ENCODE peak calls at places on chromosomes 4 and X, in five cellular contexts. T, K, D, L and B are unnamed samples. For H3K4me1, the result is how much of the 10 kb centered on the place peaks cover.

GRCh38 chr4:17324431-17324830 is 187.5 kb downstream of the QDPR start:
- DNase-seq in D (no peak), L (peak), T (peak), K (no peak), B (no peak)

GRCh38 chrX:636971-637659 is 6.5 kb downstream of the SHOX start:
- DNase-seq in K (no peak), L (no peak), T (no peak), D (peak), B (no peak)

GRCh38 chr4:102533348-102533747 is 32.2 kb downstream of the NFKB1 start:
- DNase-seq in D (no peak), T (no peak), L (no peak), K (no peak), B (no peak)

GRCh38 chr4:56698329-56698728 is 17.2 kb upstream of the HOPX start:
- DNase-seq in T (no peak), D (no peak), L (no peak), K (no peak), B (no peak)

GRCh38 chr4:173522874-173523395 is 7.1 kb downstream of the HAND2 start:
- DNase-seq in T (no peak), K (no peak), D (no peak), L (no peak), B (no peak)

GRCh38 chr4:176800891-176801534 is 8.3 kb upstream of the VEGFC start:
- DNase-seq in T (no peak), L (no peak), K (no peak), D (no peak), B (no peak)

GRCh38 chr4:127997534-127998388 is 32.6 kb downstream of the ABHD18 start:
- DNase-seq in L (peak), T (no peak), K (no peak), D (no peak), B (no peak)

GRCh38 chrX:40056420-40056819 is 41.3 kb downstream of the BCOR start:
- DNase-seq in K (peak), T (no peak), D (no peak), L (no peak), B (no peak)

GRCh38 chrX:155235891-155236290 is 19.6 kb downstream of the VBP1 start:
- DNase-seq in T (no peak), K (no peak), D (no peak), L (no peak), B (no peak)

GRCh38 chr4:23959401-23960148 is 69.7 kb upstream of the PPARGC1A start:
- DNase-seq in K (no peak), T (no peak), D (no peak), L (no peak), B (no peak)

GRCh38 chrX:149903889-149904748 is 23.1 kb downstream of the MAGEA8 start:
- DNase-seq in D (no peak), L (no peak), T (peak), K (no peak), B (no peak)

GRCh38 chr4:38482696-38483095 is 181.3 kb upstream of the KLF3 start:
- DNase-seq in T (no peak), D (no peak), L (no peak), K (no peak), B (no peak)

GRCh38 chr4:108571027-108571569 is 49.3 kb upstream of the RPL34 start:
- DNase-seq in L (no peak), K (no peak), D (no peak), T (no peak), B (no peak)

GRCh38 chrX:17860811-17861495 is at the start of gene RAI2:
- DNase-seq in L (no peak), K (peak), T (no peak), D (peak), B (no peak)

DNA sequence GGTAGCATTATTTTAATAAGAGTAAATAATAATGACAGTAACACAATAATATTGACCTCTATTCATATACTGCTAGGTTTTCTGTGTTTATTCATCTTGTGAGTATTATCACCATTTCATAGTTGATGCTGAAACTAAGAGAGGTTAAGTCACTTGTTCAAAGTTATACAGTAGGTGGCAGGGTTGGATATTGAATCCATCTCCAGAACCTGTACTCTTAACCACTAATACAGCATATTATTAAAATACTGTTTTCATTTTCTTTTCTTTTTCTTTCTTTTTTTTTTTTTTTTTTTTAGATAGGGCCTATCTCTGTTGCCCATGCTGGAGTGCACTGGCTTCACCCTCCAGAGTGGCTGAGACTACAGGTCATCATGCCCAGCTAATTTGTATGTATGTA is 7.1 kb upstream of the ELF2 start:
- DNase-seq in D (no peak), L (peak), T (peak), K (no peak), B (no peak)
- TF ChIP-seq CTCF in D (no peak), L (peak), T (no peak), K (peak), B (peak)

GRCh38 chr4:139767585-139767984 is 102.0 kb downstream of the MGST2 start:
- DNase-seq in K (no peak), T (no peak), L (no peak), D (no peak), B (no peak)

GRCh38 chr4:139768913-139769312 is 103.3 kb downstream of the MGST2 start:
- DNase-seq in L (no peak), D (peak), T (no peak), K (no peak), B (no peak)

GRCh38 chr4:139769355-139769754 is 103.7 kb downstream of the MGST2 start:
- DNase-seq in K (no peak), T (no peak), L (no peak), D (no peak), B (no peak)

GRCh38 chr4:139767168-139767567 is 101.5 kb downstream of the MGST2 start:
- DNase-seq in L (no peak), D (no peak), T (no peak), K (no peak), B (no peak)

GRCh38 chr4:139768366-139768765 is 102.7 kb downstream of the MGST2 start:
- DNase-seq in T (no peak), K (no peak), D (no peak), L (no peak), B (no peak)
- H3K4me1 ChIP-seq in T (under half), K (under half), D (under half), L (under half), B (under half)

GRCh38 chr4:2289955-2290333 is 28.0 kb upstream of the MXD4 start:
- DNase-seq in D (no peak), L (no peak), T (no peak), K (no peak), B (no peak)
- H3K27ac ChIP-seq in D (no peak), L (no peak), T (no peak), K (no peak), B (peak)

GRCh38 chrX:84909151-84909550 is 94.5 kb upstream of the APOOL start:
- DNase-seq in K (no peak), D (no peak), T (no peak), L (no peak), B (no peak)

GRCh38 chrX:84907324-84907946 is 96.2 kb upstream of the APOOL start:
- DNase-seq in D (no peak), T (peak), L (peak), K (no peak), B (no peak)
- TF ChIP-seq CTCF in D (no peak), T (no peak), L (peak), K (peak), B (no peak)

DNA sequence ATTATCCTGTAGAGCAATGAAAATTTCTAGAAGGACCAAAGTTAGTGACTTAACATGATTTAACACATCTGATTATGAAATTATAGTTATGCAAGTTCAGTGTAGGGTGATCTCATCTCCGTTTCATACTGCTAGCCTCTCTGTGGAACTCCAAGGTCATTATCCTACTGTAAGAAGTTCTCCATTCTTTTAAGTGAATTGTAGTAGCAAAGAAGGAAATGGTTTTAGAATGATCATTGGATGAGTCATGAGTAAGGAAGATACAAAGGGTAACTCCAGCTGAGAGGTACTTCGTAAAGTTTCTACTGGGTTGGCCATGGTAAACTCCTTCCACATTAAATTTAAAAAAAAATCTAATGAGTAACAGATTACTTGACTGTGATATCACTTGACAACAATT is 215.0 kb upstream of the GIMD1 start:
- DNase-seq in D (no peak), L (no peak), T (peak), K (no peak), B (no peak)
- H3K4me1 ChIP-seq in D (under half), L (under half), T (half or more), K (under half), B (under half)

GRCh38 chr4:155799106-155799793 is 40.4 kb downstream of the GUCY1B1 start:
- DNase-seq in T (no peak), L (no peak), K (no peak), D (no peak), B (no peak)
- H3K27ac ChIP-seq in T (no peak), L (no peak), K (no peak), D (peak), B (no peak)

GRCh38 chr4:4770610-4771009 is 88.9 kb upstream of the MSX1 start:
- DNase-seq in L (no peak), D (no peak), K (no peak), T (no peak), B (no peak)

GRCh38 chr4:4766570-4766969 is 92.9 kb upstream of the MSX1 start:
- DNase-seq in D (no peak), K (no peak), L (no peak), T (no peak), B (no peak)

GRCh38 chr4:4772534-4772933 is 86.9 kb upstream of the MSX1 start:
- DNase-seq in D (no peak), K (no peak), L (no peak), T (no peak), B (no peak)

GRCh38 chr4:4775493-4776004 is 83.9 kb upstream of the MSX1 start:
- DNase-seq in T (no peak), K (no peak), L (no peak), D (no peak), B (no peak)

DNA sequence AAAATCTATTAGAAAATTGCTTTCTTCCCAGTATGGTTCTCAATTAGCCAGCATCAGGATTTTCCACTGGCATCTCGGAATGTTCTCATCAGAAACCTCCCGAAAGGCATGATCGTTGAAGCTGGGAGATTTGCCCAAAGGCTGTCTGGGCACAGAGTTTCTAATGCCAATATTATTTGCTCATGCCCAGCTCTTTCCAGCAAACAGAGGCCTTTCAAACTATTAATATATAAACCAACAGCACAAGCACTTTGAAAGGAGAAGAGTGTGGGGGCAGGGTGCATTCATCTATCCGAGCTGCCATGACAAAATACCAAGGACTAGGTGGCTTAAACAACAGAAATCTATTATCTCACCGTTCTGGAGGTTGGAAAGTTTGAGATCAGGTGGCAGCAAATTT is 88.3 kb upstream of the MSX1 start:
- DNase-seq in D (no peak), L (no peak), T (no peak), K (no peak), B (no peak)
- TF ChIP-seq CTCF in D (no peak), L (no peak), T (no peak), K (no peak), B (no peak)

GRCh38 chrX:13044441-13044840 is at the start of gene FAM9C:
- DNase-seq in D (no peak), L (no peak), T (no peak), K (no peak), B (no peak)
- H3K4me1 ChIP-seq in D (under half), L (under half), T (under half), K (under half), B (under half)

DNA sequence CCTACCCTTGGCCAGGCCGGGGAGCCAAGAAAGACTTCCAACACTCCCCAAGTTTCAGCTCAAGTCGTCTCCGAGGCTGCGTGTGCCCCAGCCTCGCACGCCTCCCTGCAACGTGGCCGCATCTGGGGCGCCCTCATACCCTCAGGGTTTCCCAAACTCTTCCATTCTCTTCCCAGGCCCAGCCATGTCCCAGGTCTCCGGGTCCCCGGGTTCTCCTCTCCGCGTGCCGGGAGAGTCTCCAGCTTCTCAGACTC is 312 bp upstream of the STK26 start:
- DNase-seq in T (no peak), D (no peak), L (no peak), K (no peak), B (no peak)
- H3K27ac ChIP-seq in T (no peak), D (peak), L (peak), K (no peak), B (peak)